ENCODE peak calls at places on chromosomes 5 and 9, in six cellular contexts. X is body of pancreas, Z is suprapubic skin, F is adrenal gland, D is stomach, H is transverse colon. J is an unnamed sample.

GRCh38 chr9:33435821-33436277 is 11.5 kb downstream of the AQP3 start:
- DNase-seq in X (no peak), Z (no peak), D (no peak), F (peak; percentile 50), H (no peak), J (no peak)

GRCh38 chr9:249025-249424 is 34.4 kb downstream of the DOCK8 start:
- DNase-seq in H (no peak), F (no peak), D (no peak), Z (no peak), X (no peak), J (no peak)

GRCh38 chr5:112419596-112420110 is 576 bp upstream of the EPB41L4A start:
- DNase-seq in H (peak; percentile 71), D (peak; percentile 69), F (peak; percentile 70), X (peak; percentile 52), Z (peak; percentile 83), J (peak; percentile 7)

GRCh38 chr5:166341708-166342329 is 1949.6 kb upstream of the WWC1 start:
- DNase-seq in Z (no peak), D (no peak), X (no peak), F (no peak), H (no peak), J (no peak)

GRCh38 chr5:73305386-73305785 is 132.4 kb downstream of the TMEM174 start:
- DNase-seq in X (no peak), H (no peak), F (no peak), Z (no peak), D (no peak), J (no peak)

GRCh38 chr9:84285381-84285780 is 55.2 kb downstream of the SLC28A3 start:
- DNase-seq in X (no peak), F (no peak), D (no peak), Z (no peak), H (no peak), J (no peak)

GRCh38 chr5:74143724-74144330 is 496.7 kb downstream of the ENC1 start:
- DNase-seq in H (peak; percentile 28), F (no peak), D (no peak), X (no peak), Z (no peak), J (no peak)

GRCh38 chr5:152622628-152623027 is 217.5 kb upstream of the NMUR2 start:
- DNase-seq in F (no peak), D (no peak), H (no peak), X (no peak), Z (no peak), J (no peak)

GRCh38 chr5:57896596-57896995 is 414.0 kb upstream of the ACTBL2 start:
- DNase-seq in F (no peak), H (no peak), D (no peak), Z (no peak), X (no peak), J (no peak)

GRCh38 chr5:95392593-95393182 is 1.5 kb downstream of the FAM81B start:
- DNase-seq in D (no peak), X (peak; percentile 38), F (no peak), Z (no peak), H (no peak), J (no peak)

GRCh38 chr5:37005252-37005651 is 128.7 kb downstream of the NIPBL start:
- DNase-seq in F (no peak), Z (no peak), H (no peak), X (no peak), D (no peak), J (no peak)

GRCh38 chr5:113250341-113250953 is 184.3 kb downstream of the TSSK1B start:
- DNase-seq in H (peak; percentile 28), F (peak; percentile 57), D (peak; percentile 31), X (peak; percentile 47), Z (no peak), J (peak; percentile 13)

GRCh38 chr9:21728781-21729180 is 73.7 kb upstream of the MTAP start:
- DNase-seq in Z (no peak), H (no peak), F (no peak), D (no peak), X (no peak), J (no peak)

GRCh38 chr9:89996106-89996505 is 391.3 kb downstream of the GADD45G start:
- DNase-seq in F (no peak), X (no peak), Z (no peak), D (no peak), H (no peak), J (no peak)

GRCh38 chr5:175826980-175827379 is 44.4 kb upstream of the CPLX2 start:
- DNase-seq in Z (no peak), D (no peak), H (no peak), X (no peak), F (no peak), J (no peak)

GRCh38 chr5:125394661-125395280 is 648.3 kb upstream of the ZNF608 start:
- DNase-seq in H (no peak), Z (no peak), F (no peak), X (no peak), D (no peak), J (no peak)

GRCh38 chr5:38382898-38383297 is 124.5 kb downstream of the EGFLAM start:
- DNase-seq in Z (no peak), H (peak; percentile 47), X (peak; percentile 79), F (peak; percentile 71), D (peak; percentile 72), J (peak; percentile 45)

GRCh38 chr5:19886123-19886921 is 101.7 kb downstream of the CDH18 start:
- DNase-seq in F (no peak), X (no peak), Z (no peak), D (no peak), H (no peak), J (no peak)

GRCh38 chr9:105055922-105056321 is 128.0 kb upstream of the ABCA1 start:
- DNase-seq in H (no peak), X (no peak), D (no peak), F (no peak), Z (no peak), J (no peak)

GRCh38 chr5:64505769-64506566 is at the start of gene RGS7BP:
- DNase-seq in F (peak; percentile 63), D (peak; percentile 29), X (peak; percentile 9), Z (no peak), H (no peak), J (no peak)

GRCh38 chr5:137075163-137075970 is 423.8 kb downstream of the SPOCK1 start:
- DNase-seq in H (peak; percentile 74), Z (no peak), D (peak; percentile 87), F (peak; percentile 87), X (peak; percentile 93), J (peak; percentile 32)

GRCh38 chr9:97853844-97854695 is 1.0 kb downstream of the FOXE1 start:
- DNase-seq in D (no peak), F (no peak), H (no peak), Z (no peak), X (no peak), J (no peak)

GRCh38 chr9:93220627-93221425 is 36.9 kb downstream of the WNK2 start:
- DNase-seq in Z (no peak), X (no peak), D (no peak), H (no peak), F (no peak), J (peak; percentile 67)

GRCh38 chr5:147464211-147464610 is 45.7 kb downstream of the DPYSL3 start:
- DNase-seq in Z (no peak), D (no peak), X (peak; percentile 34), F (no peak), H (no peak), J (no peak)

GRCh38 chr9:97845130-97845529 is 7.9 kb upstream of the FOXE1 start:
- DNase-seq in Z (no peak), H (no peak), D (no peak), F (no peak), X (no peak), J (no peak)

GRCh38 chr9:133122605-133122934 is 1.5 kb upstream of the RALGDS start:
- DNase-seq in Z (no peak), F (no peak), H (no peak), X (no peak), D (no peak), J (no peak)

GRCh38 chr5:1875481-1875842 is 7.3 kb downstream of the IRX4 start:
- DNase-seq in D (no peak), H (no peak), F (no peak), X (no peak), Z (no peak), J (no peak)

GRCh38 chr9:130363755-130364404 is 80.9 kb upstream of the ASS1 start:
- DNase-seq in H (no peak), F (no peak), D (no peak), X (no peak), Z (no peak), J (no peak)

GRCh38 chr9:33232866-33233265 is 7.1 kb upstream of the SPINK4 start:
- DNase-seq in D (no peak), Z (no peak), H (no peak), X (no peak), F (no peak), J (no peak)

GRCh38 chr5:546376-546908 is 22.2 kb upstream of the SLC9A3 start:
- DNase-seq in F (peak; percentile 3), X (no peak), D (peak; percentile 41), H (peak; percentile 74), Z (peak; percentile 62), J (no peak)

GRCh38 chr5:77200663-77201062 is 9.8 kb upstream of the PDE8B start:
- DNase-seq in H (no peak), Z (no peak), D (no peak), X (no peak), F (no peak), J (no peak)

GRCh38 chr5:83474170-83474796 is 2.7 kb downstream of the VCAN start:
- DNase-seq in D (peak; percentile 42), Z (peak; percentile 89), X (peak; percentile 68), H (peak; percentile 63), F (peak; percentile 65), J (peak; percentile 40)
- TF ChIP-seq POLR2A in D (no peak), Z (no peak), X (peak; percentile 30), H (peak; percentile 30), F (no peak), J (no peak)

DNA sequence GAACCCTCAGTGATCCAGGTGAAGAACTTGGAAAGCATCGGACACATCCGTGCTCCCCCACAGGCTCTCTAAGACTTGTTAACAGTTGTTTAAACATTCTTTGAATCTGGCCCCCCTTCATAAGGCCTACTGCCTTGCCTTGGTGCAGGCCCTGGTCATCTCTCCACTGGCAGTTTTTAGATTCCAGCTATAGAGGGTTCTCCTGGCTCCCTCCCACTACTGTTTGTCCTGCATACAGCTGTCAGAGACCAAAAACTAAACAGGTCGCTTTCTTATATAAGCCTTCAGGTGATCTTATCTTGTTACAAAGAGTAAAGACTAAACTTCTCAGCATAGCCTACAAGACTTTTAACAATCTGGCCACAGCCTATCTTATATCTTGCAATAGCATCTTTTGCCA is 32.3 kb downstream of the NRG2 start:
- DNase-seq in H (no peak), X (no peak), Z (no peak), F (no peak), D (no peak), J (no peak)
- H3K4me1 ChIP-seq in H (no peaks in the 10 kb centered on the region), X (peaks cover 8% of the 10 kb centered on the region), Z (no peaks in the 10 kb centered on the region), F (no peaks in the 10 kb centered on the region), D (no peaks in the 10 kb centered on the region), J (peaks cover 69% of the 10 kb centered on the region)

GRCh38 chr5:68456756-68457217 is 241.2 kb downstream of the PIK3R1 start:
- DNase-seq in Z (no peak), F (peak; percentile 34), H (peak; percentile 25), X (peak; percentile 92), D (peak; percentile 78), J (no peak)
- TF ChIP-seq POLR2A in Z (no peak), F (no peak), H (no peak), X (no peak), D (no peak), J (no peak)

DNA sequence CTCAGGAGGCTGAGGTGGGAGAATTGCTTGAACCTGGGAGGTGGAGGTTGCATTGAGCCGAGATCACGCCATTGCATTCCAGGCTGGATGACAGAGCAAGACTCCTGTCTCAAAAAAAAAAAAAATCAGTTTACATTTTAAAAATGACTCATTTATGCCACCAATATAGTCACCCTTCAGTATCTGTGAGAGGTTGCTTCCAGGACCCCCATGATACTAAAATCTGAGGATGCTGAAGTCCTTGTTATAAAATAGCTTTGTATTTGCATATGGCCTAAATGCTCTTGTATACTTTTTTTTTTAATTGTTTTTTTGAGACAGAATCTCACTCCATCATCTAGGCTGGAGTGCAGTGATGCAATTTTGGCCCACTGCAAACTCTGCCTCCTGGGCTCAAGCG is 5.8 kb downstream of the OCLN start:
- DNase-seq in F (no peak), Z (no peak), H (no peak), X (no peak), D (no peak), J (no peak)
- H3K4me1 ChIP-seq in F (peaks cover 6% of the 10 kb centered on the region), Z (peaks cover 16% of the 10 kb centered on the region), H (peaks cover 4% of the 10 kb centered on the region), X (peaks cover 85% of the 10 kb centered on the region), D (peaks cover 60% of the 10 kb centered on the region), J (peaks cover 4% of the 10 kb centered on the region)